ENCODE peak calls at places on chromosomes 5 and 9, in six cellular contexts. One of them, this sample, is unnamed.

GRCh38 chr9:83242066-83242465 is 179.1 kb upstream of the RASEF start:
- DNase-seq in posterior cingulate gyrus: no peak
- DNase-seq in tibial artery: no peak
- DNase-seq in keratinocyte: no peak
- DNase-seq in PC-3: peak
- DNase-seq in DMS153: peak
- DNase-seq in this sample: no peak

GRCh38 chr5:170634236-170634990 is 130.6 kb downstream of the KCNIP1 start:
- DNase-seq in posterior cingulate gyrus: peak
- DNase-seq in keratinocyte: no peak
- DNase-seq in tibial artery: peak
- DNase-seq in DMS153: no peak
- DNase-seq in PC-3: no peak
- DNase-seq in this sample: no peak

GRCh38 chr9:90009447-90009846 is 404.6 kb downstream of the GADD45G start:
- DNase-seq in tibial artery: peak
- DNase-seq in posterior cingulate gyrus: no peak
- DNase-seq in keratinocyte: no peak
- DNase-seq in DMS153: no peak
- DNase-seq in PC-3: no peak
- DNase-seq in this sample: no peak

GRCh38 chr5:10607023-10607665 is 43.3 kb downstream of the ANKRD33B start:
- DNase-seq in posterior cingulate gyrus: no peak
- DNase-seq in keratinocyte: no peak
- DNase-seq in PC-3: no peak
- DNase-seq in DMS153: peak
- DNase-seq in tibial artery: peak
- DNase-seq in this sample: no peak

GRCh38 chr9:131642496-131643083 is 97.3 kb downstream of the PRRT1B start:
- DNase-seq in tibial artery: no peak
- DNase-seq in PC-3: no peak
- DNase-seq in posterior cingulate gyrus: no peak
- DNase-seq in keratinocyte: no peak
- DNase-seq in DMS153: no peak
- DNase-seq in this sample: no peak

GRCh38 chr5:1336749-1337489 is 8.0 kb downstream of the CLPTM1L start:
- DNase-seq in DMS153: no peak
- DNase-seq in tibial artery: no peak
- DNase-seq in keratinocyte: no peak
- DNase-seq in posterior cingulate gyrus: no peak
- DNase-seq in PC-3: no peak
- DNase-seq in this sample: no peak

GRCh38 chr9:92614123-92614510 is 55.8 kb downstream of the IPPK start:
- DNase-seq in DMS153: no peak
- DNase-seq in tibial artery: no peak
- DNase-seq in PC-3: no peak
- DNase-seq in keratinocyte: no peak
- DNase-seq in posterior cingulate gyrus: no peak
- DNase-seq in this sample: no peak

GRCh38 chr5:139852696-139853095 is 57.1 kb downstream of the PSD2 start:
- DNase-seq in DMS153: no peak
- DNase-seq in posterior cingulate gyrus: peak
- DNase-seq in tibial artery: peak
- DNase-seq in keratinocyte: no peak
- DNase-seq in PC-3: no peak
- DNase-seq in this sample: no peak

GRCh38 chr9:74662616-74663015 is 165.5 kb downstream of the RORB start:
- DNase-seq in posterior cingulate gyrus: no peak
- DNase-seq in tibial artery: no peak
- DNase-seq in PC-3: no peak
- DNase-seq in keratinocyte: no peak
- DNase-seq in DMS153: no peak
- DNase-seq in this sample: no peak

GRCh38 chr5:122175852-122176251 is 46.5 kb downstream of the ZNF474 start:
- DNase-seq in keratinocyte: no peak
- DNase-seq in PC-3: no peak
- DNase-seq in posterior cingulate gyrus: no peak
- DNase-seq in DMS153: no peak
- DNase-seq in tibial artery: no peak
- DNase-seq in this sample: no peak

GRCh38 chr5:148799737-148800527 is 26.5 kb upstream of the ADRB2 start:
- DNase-seq in tibial artery: no peak
- DNase-seq in keratinocyte: no peak
- DNase-seq in DMS153: no peak
- DNase-seq in posterior cingulate gyrus: no peak
- DNase-seq in PC-3: no peak
- DNase-seq in this sample: no peak

GRCh38 chr5:179801304-179802206 is 5.1 kb downstream of the MGAT4B start:
- DNase-seq in PC-3: no peak
- DNase-seq in keratinocyte: no peak
- DNase-seq in tibial artery: peak
- DNase-seq in posterior cingulate gyrus: peak
- DNase-seq in DMS153: no peak
- DNase-seq in this sample: no peak

GRCh38 chr5:42581845-42582244 is 158.6 kb downstream of the GHR start:
- DNase-seq in keratinocyte: no peak
- DNase-seq in tibial artery: no peak
- DNase-seq in DMS153: no peak
- DNase-seq in posterior cingulate gyrus: peak
- DNase-seq in PC-3: no peak
- DNase-seq in this sample: no peak

GRCh38 chr5:28877050-28877449 is 1838.7 kb upstream of the CDH9 start:
- DNase-seq in DMS153: no peak
- DNase-seq in PC-3: no peak
- DNase-seq in posterior cingulate gyrus: no peak
- DNase-seq in tibial artery: no peak
- DNase-seq in keratinocyte: no peak
- DNase-seq in this sample: no peak

GRCh38 chr5:38468202-38468656 is 88.2 kb downstream of the LIFR start:
- DNase-seq in keratinocyte: peak
- DNase-seq in tibial artery: peak
- DNase-seq in DMS153: no peak
- DNase-seq in posterior cingulate gyrus: peak
- DNase-seq in PC-3: peak
- DNase-seq in this sample: peak

GRCh38 chr5:1204693-1205242 is 3.4 kb downstream of the SLC6A19 start:
- DNase-seq in PC-3: peak
- DNase-seq in posterior cingulate gyrus: peak
- DNase-seq in DMS153: peak
- DNase-seq in tibial artery: no peak
- DNase-seq in keratinocyte: no peak
- DNase-seq in this sample: no peak

GRCh38 chr5:39518516-39518915 is 93.7 kb upstream of the DAB2 start:
- DNase-seq in PC-3: peak
- DNase-seq in posterior cingulate gyrus: no peak
- DNase-seq in tibial artery: no peak
- DNase-seq in keratinocyte: no peak
- DNase-seq in DMS153: no peak
- DNase-seq in this sample: peak

GRCh38 chr9:110160163-110160562 is 47.8 kb downstream of the C9orf152 start:
- DNase-seq in PC-3: no peak
- DNase-seq in tibial artery: no peak
- DNase-seq in DMS153: no peak
- DNase-seq in posterior cingulate gyrus: no peak
- DNase-seq in keratinocyte: no peak
- DNase-seq in this sample: no peak

GRCh38 chr9:68705636-68706578 is 867 bp downstream of the PIP5K1B start:
- DNase-seq in keratinocyte: no peak
- DNase-seq in tibial artery: peak
- DNase-seq in posterior cingulate gyrus: peak
- DNase-seq in DMS153: no peak
- DNase-seq in PC-3: no peak
- DNase-seq in this sample: no peak

GRCh38 chr5:159094745-159095144 is 5.0 kb downstream of the EBF1 start:
- DNase-seq in PC-3: peak
- DNase-seq in posterior cingulate gyrus: no peak
- DNase-seq in tibial artery: peak
- DNase-seq in DMS153: peak
- DNase-seq in keratinocyte: no peak
- DNase-seq in this sample: no peak

This sample was measured in HFF-Myc.